ENCODE peak calls at places on chromosomes 2 and 18, in seven cellular contexts. One of them, this sample, is unnamed.

GRCh38 chr18:8045890-8046289 is 478.8 kb downstream of the PTPRM start:
- DNase-seq in breast epithelium: no peak
- DNase-seq in nephron progenitor cell: no peak
- DNase-seq in astrocyte: no peak
- DNase-seq in GM20000: no peak
- DNase-seq in Peyer's patch: no peak
- DNase-seq in choroid plexus epithelial cell: no peak
- DNase-seq in this sample: no peak

GRCh38 chr2:191907545-191907944 is 60.7 kb upstream of the CAVIN2 start:
- DNase-seq in choroid plexus epithelial cell: no peak
- DNase-seq in GM20000: no peak
- DNase-seq in breast epithelium: no peak
- DNase-seq in astrocyte: no peak
- DNase-seq in nephron progenitor cell: no peak
- DNase-seq in Peyer's patch: no peak
- DNase-seq in this sample: no peak

GRCh38 chr2:72915907-72916742 is 1.2 kb upstream of the EMX1 start:
- DNase-seq in breast epithelium: no peak
- DNase-seq in choroid plexus epithelial cell: no peak
- DNase-seq in GM20000: peak; percentile 87
- DNase-seq in astrocyte: no peak
- DNase-seq in Peyer's patch: peak; percentile 77
- DNase-seq in nephron progenitor cell: peak; percentile 71
- DNase-seq in this sample: peak; percentile 91

GRCh38 chr2:134625311-134625710 is 93.5 kb downstream of the TMEM163 start:
- DNase-seq in choroid plexus epithelial cell: no peak
- DNase-seq in GM20000: no peak
- DNase-seq in breast epithelium: no peak
- DNase-seq in astrocyte: no peak
- DNase-seq in Peyer's patch: no peak
- DNase-seq in nephron progenitor cell: no peak
- DNase-seq in this sample: no peak

GRCh38 chr18:21179590-21180220 is 62.3 kb upstream of the GREB1L start:
- DNase-seq in GM20000: peak; percentile 57
- DNase-seq in astrocyte: peak; percentile 39
- DNase-seq in choroid plexus epithelial cell: peak; percentile 86
- DNase-seq in Peyer's patch: peak; percentile 70
- DNase-seq in breast epithelium: no peak
- DNase-seq in nephron progenitor cell: peak; percentile 63
- DNase-seq in this sample: peak; percentile 63

GRCh38 chr2:230950833-230951339 is 25.8 kb upstream of the GPR55 start:
- DNase-seq in nephron progenitor cell: no peak
- DNase-seq in choroid plexus epithelial cell: no peak
- DNase-seq in Peyer's patch: no peak
- DNase-seq in breast epithelium: no peak
- DNase-seq in GM20000: no peak
- DNase-seq in astrocyte: no peak
- DNase-seq in this sample: no peak

GRCh38 chr18:11324510-11324909 is 175.1 kb upstream of the PIEZO2 start:
- DNase-seq in nephron progenitor cell: no peak
- DNase-seq in breast epithelium: no peak
- DNase-seq in GM20000: no peak
- DNase-seq in astrocyte: no peak
- DNase-seq in Peyer's patch: no peak
- DNase-seq in choroid plexus epithelial cell: peak; percentile 57
- DNase-seq in this sample: no peak

GRCh38 chr2:42127425-42128424 is 41.4 kb upstream of the EML4 start:
- DNase-seq in GM20000: peak; percentile 31
- DNase-seq in Peyer's patch: peak; percentile 71
- DNase-seq in breast epithelium: no peak
- DNase-seq in nephron progenitor cell: no peak
- DNase-seq in choroid plexus epithelial cell: no peak
- DNase-seq in astrocyte: no peak
- DNase-seq in this sample: peak; percentile 42

GRCh38 chr2:173427887-173428683 is 73.4 kb downstream of the CDCA7 start:
- DNase-seq in astrocyte: peak; percentile 83
- DNase-seq in Peyer's patch: no peak
- DNase-seq in GM20000: no peak
- DNase-seq in choroid plexus epithelial cell: peak; percentile 79
- DNase-seq in breast epithelium: no peak
- DNase-seq in nephron progenitor cell: no peak
- DNase-seq in this sample: no peak

GRCh38 chr2:111640480-111640879 is 243.5 kb downstream of the ANAPC1 start:
- DNase-seq in choroid plexus epithelial cell: no peak
- DNase-seq in GM20000: no peak
- DNase-seq in nephron progenitor cell: no peak
- DNase-seq in astrocyte: no peak
- DNase-seq in breast epithelium: no peak
- DNase-seq in Peyer's patch: no peak
- DNase-seq in this sample: no peak

GRCh38 chr2:205148756-205149155 is 533.5 kb upstream of the NRP2 start:
- DNase-seq in astrocyte: no peak
- DNase-seq in Peyer's patch: no peak
- DNase-seq in GM20000: no peak
- DNase-seq in choroid plexus epithelial cell: no peak
- DNase-seq in breast epithelium: no peak
- DNase-seq in nephron progenitor cell: peak; percentile 5
- DNase-seq in this sample: no peak

GRCh38 chr2:183037660-183038340 is 457 bp downstream of the NCKAP1 start:
- DNase-seq in Peyer's patch: peak; percentile 67
- DNase-seq in nephron progenitor cell: peak; percentile 71
- DNase-seq in breast epithelium: peak; percentile 53
- DNase-seq in GM20000: peak; percentile 63
- DNase-seq in astrocyte: peak; percentile 21
- DNase-seq in choroid plexus epithelial cell: no peak
- DNase-seq in this sample: peak; percentile 62

GRCh38 chr2:36965196-36965595 is 1.1 kb downstream of the STRN start:
- DNase-seq in GM20000: no peak
- DNase-seq in Peyer's patch: no peak
- DNase-seq in breast epithelium: no peak
- DNase-seq in nephron progenitor cell: no peak
- DNase-seq in choroid plexus epithelial cell: peak; percentile 33
- DNase-seq in astrocyte: no peak
- DNase-seq in this sample: no peak

GRCh38 chr2:217184242-217184641 is 324.4 kb upstream of the TNP1 start:
- DNase-seq in astrocyte: no peak
- DNase-seq in Peyer's patch: no peak
- DNase-seq in GM20000: no peak
- DNase-seq in breast epithelium: no peak
- DNase-seq in nephron progenitor cell: no peak
- DNase-seq in choroid plexus epithelial cell: no peak
- DNase-seq in this sample: no peak

GRCh38 chr2:72984172-72984671 is 66.9 kb downstream of the EMX1 start:
- DNase-seq in breast epithelium: no peak
- DNase-seq in Peyer's patch: no peak
- DNase-seq in astrocyte: no peak
- DNase-seq in choroid plexus epithelial cell: no peak
- DNase-seq in nephron progenitor cell: no peak
- DNase-seq in GM20000: no peak
- DNase-seq in this sample: no peak

GRCh38 chr18:22348521-22349316 is 69.0 kb downstream of the CTAGE1 start:
- DNase-seq in GM20000: peak; percentile 37
- DNase-seq in breast epithelium: peak; percentile 67
- DNase-seq in choroid plexus epithelial cell: peak; percentile 67
- DNase-seq in Peyer's patch: peak; percentile 74
- DNase-seq in astrocyte: peak; percentile 82
- DNase-seq in nephron progenitor cell: peak; percentile 68
- DNase-seq in this sample: no peak

GRCh38 chr2:63880603-63881002 is 38.9 kb downstream of the UGP2 start:
- DNase-seq in breast epithelium: no peak
- DNase-seq in Peyer's patch: no peak
- DNase-seq in GM20000: no peak
- DNase-seq in nephron progenitor cell: no peak
- DNase-seq in choroid plexus epithelial cell: no peak
- DNase-seq in astrocyte: no peak
- DNase-seq in this sample: no peak

GRCh38 chr2:191758420-191759199 is 80.7 kb downstream of the NABP1 start:
- DNase-seq in breast epithelium: no peak
- DNase-seq in astrocyte: peak; percentile 39
- DNase-seq in GM20000: peak; percentile 87
- DNase-seq in Peyer's patch: peak; percentile 82
- DNase-seq in choroid plexus epithelial cell: peak; percentile 72
- DNase-seq in nephron progenitor cell: peak; percentile 27
- DNase-seq in this sample: peak; percentile 87

GRCh38 chr2:95032868-95033603 is 7.5 kb downstream of the MAL start:
- DNase-seq in astrocyte: no peak
- DNase-seq in nephron progenitor cell: no peak
- DNase-seq in breast epithelium: no peak
- DNase-seq in GM20000: no peak
- DNase-seq in choroid plexus epithelial cell: no peak
- DNase-seq in Peyer's patch: no peak
- DNase-seq in this sample: no peak

DNA sequence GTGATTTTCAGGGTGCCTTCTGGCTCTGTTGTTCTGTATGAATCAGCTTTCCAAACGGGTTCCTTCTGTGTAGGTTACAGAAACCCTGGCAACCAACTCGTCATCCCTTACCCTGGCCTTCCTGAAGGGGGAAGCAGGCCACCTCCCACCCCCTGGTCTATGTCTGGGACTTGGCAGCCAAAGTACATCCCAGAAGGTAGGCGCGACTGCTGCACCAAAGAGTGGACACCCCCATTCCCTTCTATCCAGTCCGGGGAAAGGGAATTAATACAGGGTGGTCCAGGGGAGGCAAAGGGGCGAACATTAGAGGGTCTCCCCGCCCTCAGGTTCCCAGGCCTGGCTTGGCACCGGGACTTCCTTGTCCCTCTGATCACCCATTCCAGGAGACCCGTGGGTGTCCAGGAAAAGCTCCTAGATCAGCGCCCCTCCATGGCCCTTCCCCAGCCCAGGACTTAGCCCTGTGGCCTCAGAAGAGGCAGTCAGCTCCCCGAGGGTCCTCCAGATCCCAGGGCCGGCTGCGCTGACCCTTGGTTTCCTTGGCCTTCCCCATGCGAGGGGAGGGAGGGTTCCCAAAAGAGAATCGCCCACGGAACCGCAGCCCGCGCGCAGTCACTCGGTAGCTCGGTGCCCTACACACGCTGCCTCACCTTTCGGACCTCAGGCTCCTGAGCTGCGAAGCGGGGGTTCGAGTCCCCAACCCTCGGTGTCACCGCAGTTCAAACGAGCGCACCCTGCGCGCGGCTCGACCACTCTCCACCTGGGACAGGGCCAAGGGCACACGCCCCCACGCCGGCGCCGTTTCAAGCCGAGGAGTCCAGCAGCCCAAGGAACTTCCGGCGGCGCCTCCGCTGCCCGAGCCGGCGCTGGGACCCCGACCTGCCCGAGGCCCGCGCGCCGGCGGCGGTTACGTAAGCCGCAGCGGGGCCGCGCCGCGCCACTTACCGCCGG is at the start of gene PER2:
- DNase-seq in breast epithelium: peak; percentile 73
- DNase-seq in Peyer's patch: peak; percentile 69
- DNase-seq in choroid plexus epithelial cell: peak; percentile 88
- DNase-seq in GM20000: peak; percentile 56
- DNase-seq in astrocyte: peak; percentile 84
- DNase-seq in nephron progenitor cell: peak; percentile 35
- DNase-seq in this sample: peak; percentile 50
- TF ChIP-seq CTCF in breast epithelium: no peak
- TF ChIP-seq CTCF in Peyer's patch: peak; percentile 25
- TF ChIP-seq CTCF in choroid plexus epithelial cell: peak; percentile 15
- TF ChIP-seq CTCF in GM20000: no peak
- TF ChIP-seq CTCF in astrocyte: no peak
- TF ChIP-seq CTCF in nephron progenitor cell: no peak
- TF ChIP-seq CTCF in this sample: no peak

GRCh38 chr18:78080081-78080480 is 830.4 kb downstream of the GALR1 start:
- DNase-seq in breast epithelium: no peak
- DNase-seq in GM20000: no peak
- DNase-seq in choroid plexus epithelial cell: no peak
- DNase-seq in Peyer's patch: no peak
- DNase-seq in nephron progenitor cell: no peak
- DNase-seq in astrocyte: no peak
- DNase-seq in this sample: no peak
- TF ChIP-seq CTCF in breast epithelium: no peak
- TF ChIP-seq CTCF in GM20000: no peak
- TF ChIP-seq CTCF in choroid plexus epithelial cell: no peak
- TF ChIP-seq CTCF in Peyer's patch: no peak
- TF ChIP-seq CTCF in nephron progenitor cell: no peak
- TF ChIP-seq CTCF in astrocyte: no peak
- TF ChIP-seq CTCF in this sample: no peak

DNA sequence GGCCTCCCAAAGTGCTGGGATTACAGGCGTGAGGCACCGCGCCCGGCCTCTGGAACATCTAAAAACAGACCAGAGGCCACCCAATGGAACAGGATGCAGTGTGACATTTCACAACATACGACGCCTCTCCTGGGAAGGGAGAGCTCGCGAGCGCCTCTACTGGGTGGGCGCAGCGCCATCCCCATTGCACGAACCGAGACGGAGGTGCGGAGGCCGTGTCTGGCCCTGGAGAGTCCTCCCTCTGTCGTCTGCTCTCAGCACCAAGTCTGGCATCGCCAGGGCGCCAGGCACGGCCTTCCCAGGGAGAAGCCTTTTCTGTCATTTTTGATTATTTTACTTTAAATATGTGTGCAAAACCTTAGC is 9.4 kb upstream of the GBX2 start:
- DNase-seq in nephron progenitor cell: peak; percentile 72
- DNase-seq in GM20000: peak; percentile 63
- DNase-seq in astrocyte: no peak
- DNase-seq in choroid plexus epithelial cell: peak; percentile 31
- DNase-seq in breast epithelium: no peak
- DNase-seq in Peyer's patch: no peak
- DNase-seq in this sample: peak; percentile 66
- TF ChIP-seq CTCF in nephron progenitor cell: no peak
- TF ChIP-seq CTCF in GM20000: peak; percentile 30
- TF ChIP-seq CTCF in astrocyte: peak; percentile 34
- TF ChIP-seq CTCF in choroid plexus epithelial cell: peak; percentile 48
- TF ChIP-seq CTCF in breast epithelium: no peak
- TF ChIP-seq CTCF in Peyer's patch: no peak
- TF ChIP-seq CTCF in this sample: peak; percentile 40

GRCh38 chr2:136116111-136116812 is 1.7 kb downstream of the CXCR4 start:
- DNase-seq in GM20000: peak; percentile 48
- DNase-seq in breast epithelium: no peak
- DNase-seq in astrocyte: no peak
- DNase-seq in choroid plexus epithelial cell: no peak
- DNase-seq in nephron progenitor cell: peak; percentile 57
- DNase-seq in Peyer's patch: peak; percentile 89
- DNase-seq in this sample: peak; percentile 47
- TF ChIP-seq CTCF in GM20000: no peak
- TF ChIP-seq CTCF in breast epithelium: no peak
- TF ChIP-seq CTCF in astrocyte: no peak
- TF ChIP-seq CTCF in choroid plexus epithelial cell: no peak
- TF ChIP-seq CTCF in nephron progenitor cell: no peak
- TF ChIP-seq CTCF in Peyer's patch: no peak
- TF ChIP-seq CTCF in this sample: no peak

DNA sequence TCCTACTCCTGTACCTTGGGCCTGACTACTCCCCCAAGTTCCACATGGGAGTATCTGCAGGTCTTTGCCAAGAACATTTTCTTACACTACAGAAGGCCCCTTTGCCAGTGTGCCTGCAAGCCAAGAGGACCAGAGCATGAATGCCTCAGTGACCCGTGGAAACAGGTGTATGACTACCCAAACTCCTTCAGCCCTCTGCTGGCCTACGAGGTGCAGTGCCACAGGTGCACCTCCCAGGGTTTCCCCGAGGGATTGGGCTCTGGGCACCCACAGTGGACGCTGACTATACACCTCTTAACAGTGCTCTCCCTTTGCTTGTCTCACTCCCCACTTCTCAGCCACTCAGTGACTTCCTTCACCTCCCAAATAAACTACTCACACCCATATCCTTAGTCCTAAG is 91.4 kb downstream of the COL6A3 start:
- DNase-seq in breast epithelium: no peak
- DNase-seq in nephron progenitor cell: no peak
- DNase-seq in astrocyte: no peak
- DNase-seq in GM20000: no peak
- DNase-seq in Peyer's patch: peak; percentile 60
- DNase-seq in choroid plexus epithelial cell: no peak
- DNase-seq in this sample: peak; percentile 23
- TF ChIP-seq CTCF in breast epithelium: no peak
- TF ChIP-seq CTCF in nephron progenitor cell: no peak
- TF ChIP-seq CTCF in astrocyte: no peak
- TF ChIP-seq CTCF in GM20000: peak; percentile 19
- TF ChIP-seq CTCF in Peyer's patch: peak; percentile 43
- TF ChIP-seq CTCF in choroid plexus epithelial cell: peak; percentile 53
- TF ChIP-seq CTCF in this sample: peak; percentile 51